ENCODE peak calls at places on chromosomes 12 and 14, in four cellular contexts. O is uterus; L is CD8-positive, alpha-beta T cell; F is body of pancreas. X is an unnamed sample.
A peak's percentile ranks its signal among the peaks of the same experiment; 100 is the strongest.

GRCh38 chr14:61280526-61281185 is 482 bp downstream of the TMEM30B start:
- DNase-seq in L (peak; percentile 83), F (peak; percentile 80), O (peak; percentile 22), X (peak; percentile 61)

GRCh38 chr12:104929926-104930325 is 28.2 kb downstream of the SLC41A2 start:
- DNase-seq in F (no peak), L (no peak), O (no peak), X (no peak)

GRCh38 chr12:129665414-129665813 is 238.4 kb downstream of the TMEM132D start:
- DNase-seq in L (no peak), O (no peak), F (no peak), X (no peak)

GRCh38 chr14:58969951-58970751 is 218.3 kb upstream of the DAAM1 start:
- DNase-seq in F (no peak), L (no peak), O (no peak), X (no peak)

GRCh38 chr14:67522270-67522669 is 10.8 kb upstream of the PLEKHH1 start:
- DNase-seq in O (no peak), F (no peak), L (no peak), X (no peak)

GRCh38 chr12:92108651-92109050 is 37.0 kb downstream of the BTG1 start:
- DNase-seq in O (peak; percentile 31), L (no peak), F (no peak), X (no peak)

GRCh38 chr12:89328483-89329030 is 23.7 kb downstream of the DUSP6 start:
- DNase-seq in F (no peak), O (no peak), L (no peak), X (no peak)

GRCh38 chr14:29301571-29301970 is 535.0 kb downstream of the FOXG1 start:
- DNase-seq in F (no peak), L (no peak), O (no peak), X (no peak)

GRCh38 chr12:8609061-8609570 is 3.5 kb downstream of the AICDA start:
- DNase-seq in O (no peak), L (no peak), F (peak; percentile 20), X (no peak)

GRCh38 chr12:115354007-115354452 is 670.1 kb upstream of the TBX3 start:
- DNase-seq in O (peak; percentile 77), L (no peak), F (no peak), X (no peak)

GRCh38 chr12:124716208-124717141 is 147.2 kb downstream of the SCARB1 start:
- DNase-seq in L (no peak), O (no peak), F (no peak), X (no peak)

GRCh38 chr12:12333980-12334709 is 15.9 kb downstream of the MANSC1 start:
- DNase-seq in O (peak; percentile 56), F (peak; percentile 52), L (peak; percentile 68), X (peak; percentile 19)

GRCh38 chr14:69987416-69988144 is 108.4 kb downstream of the SMOC1 start:
- DNase-seq in O (no peak), L (no peak), F (no peak), X (no peak)

GRCh38 chr12:122081697-122082221 is 3.2 kb downstream of the MLXIP start:
- DNase-seq in O (peak; percentile 61), F (no peak), L (peak; percentile 35), X (no peak)

GRCh38 chr14:90140298-90140955 is 78.6 kb downstream of the KCNK13 start:
- DNase-seq in F (no peak), L (no peak), O (no peak), X (no peak)

GRCh38 chr12:12877789-12878455 is 13.4 kb upstream of the GPRC5A start:
- DNase-seq in O (no peak), L (no peak), F (no peak), X (no peak)

GRCh38 chr12:43696154-43696553 is 62.4 kb downstream of the PUS7L start:
- DNase-seq in O (no peak), F (no peak), L (no peak), X (no peak)

GRCh38 chr12:106602071-106602470 is 19.3 kb downstream of the RFX4 start:
- DNase-seq in O (no peak), F (no peak), L (no peak), X (no peak)

GRCh38 chr14:88668448-88669116 is 105.7 kb downstream of the ZC3H14 start:
- DNase-seq in O (no peak), F (no peak), L (no peak), X (no peak)

GRCh38 chr14:88618476-88618875 is 55.6 kb downstream of the ZC3H14 start:
- DNase-seq in O (no peak), F (no peak), L (no peak), X (no peak)

GRCh38 chr12:75011120-75011519 is 198.5 kb downstream of the KCNC2 start:
- DNase-seq in L (no peak), O (no peak), F (no peak), X (no peak)
- H3K4me3 ChIP-seq in L (no peak overlapping the region), O (no peak overlapping the region), F (no peak overlapping the region), X (no peak overlapping the region)

GRCh38 chr12:34190054-34190453 is 167.8 kb downstream of the ALG10 start:
- DNase-seq in O (no peak), F (no peak), L (no peak), X (no peak)

GRCh38 chr12:34188974-34189373 is 166.7 kb downstream of the ALG10 start:
- DNase-seq in O (no peak), F (no peak), L (no peak), X (no peak)

DNA sequence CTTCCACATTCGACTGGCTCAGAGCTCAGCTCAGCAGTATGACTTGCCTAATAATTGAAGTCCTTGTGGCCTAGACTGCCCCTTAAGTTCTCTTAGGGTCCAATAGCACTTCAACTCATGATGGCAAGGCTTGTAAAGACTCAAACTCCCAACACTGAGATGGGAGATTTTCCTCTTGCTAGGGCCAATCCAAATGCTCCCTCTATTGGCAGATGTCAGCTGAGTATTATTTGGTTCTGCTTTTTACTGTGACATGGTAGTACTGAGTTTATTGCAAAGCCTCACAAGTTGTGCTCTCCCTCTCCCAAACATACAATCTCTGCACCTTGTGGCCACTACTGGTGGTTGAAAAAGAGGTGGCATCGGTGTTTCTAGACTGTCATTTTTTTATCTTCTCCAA is 164.2 kb downstream of the ALG10 start:
- DNase-seq in F (no peak), L (no peak), O (no peak), X (no peak)
- H3K9me3 ChIP-seq in F (no peaks in the 10 kb centered on the region), L (no peaks in the 10 kb centered on the region), O (no peaks in the 10 kb centered on the region), X (no peaks in the 10 kb centered on the region)

GRCh38 chr12:75482636-75483035 is 2.1 kb downstream of the GLIPR1 start:
- DNase-seq in L (no peak), F (no peak), O (no peak), X (no peak)
- H3K4me3 ChIP-seq in L (peak overlapping the region; percentile 51), F (no peak overlapping the region), O (peak overlapping the region; percentile 39), X (peak overlapping the region; percentile 58)

GRCh38 chr14:93811020-93811419 is 22.7 kb upstream of the PRIMA1 start:
- DNase-seq in L (no peak), O (no peak), F (no peak), X (no peak)
- H3K9me3 ChIP-seq in L (no peaks in the 10 kb centered on the region), O (no peaks in the 10 kb centered on the region), F (peaks cover 4% of the 10 kb centered on the region), X (no peaks in the 10 kb centered on the region)

GRCh38 chr12:108442077-108442476 is 73.0 kb upstream of the FICD start:
- DNase-seq in O (no peak), F (no peak), L (no peak), X (no peak)
- H3K4me3 ChIP-seq in O (no peak overlapping the region), F (no peak overlapping the region), L (no peak overlapping the region), X (no peak overlapping the region)

X was measured in effector memory CD4-positive, alpha-beta T cell.